ENCODE peak calls at places on chromosomes 11 and 22, in six cellular contexts. One of them, this sample, is unnamed.

GRCh38 chr11:102553835-102554282 is 23.3 kb upstream of the MMP7 start:
- DNase-seq in retina: no peak
- DNase-seq in stimulated activated CD4-positive, alpha-beta T cell treated with anti-CD3 and anti-CD28 coated beads, Interleukin-4, amount 100 ng/mL, for 48 hours: no peak
- DNase-seq in K562: no peak
- DNase-seq in lower lobe of right lung: no peak
- DNase-seq in kidney: no peak
- DNase-seq in this sample: no peak

GRCh38 chr11:126359431-126360048 is 4.1 kb downstream of the ST3GAL4 start:
- DNase-seq in retina: no peak
- DNase-seq in stimulated activated CD4-positive, alpha-beta T cell treated with anti-CD3 and anti-CD28 coated beads, Interleukin-4, amount 100 ng/mL, for 48 hours: no peak
- DNase-seq in K562: no peak
- DNase-seq in lower lobe of right lung: no peak
- DNase-seq in kidney: peak
- DNase-seq in this sample: no peak

GRCh38 chr11:88629496-88629895 is 292.0 kb upstream of the CTSC start:
- DNase-seq in retina: no peak
- DNase-seq in stimulated activated CD4-positive, alpha-beta T cell treated with anti-CD3 and anti-CD28 coated beads, Interleukin-4, amount 100 ng/mL, for 48 hours: no peak
- DNase-seq in K562: no peak
- DNase-seq in lower lobe of right lung: no peak
- DNase-seq in kidney: no peak
- DNase-seq in this sample: no peak

GRCh38 chr22:37254206-37254866 is 10.3 kb upstream of the RAC2 start:
- DNase-seq in retina: no peak
- DNase-seq in stimulated activated CD4-positive, alpha-beta T cell treated with anti-CD3 and anti-CD28 coated beads, Interleukin-4, amount 100 ng/mL, for 48 hours: no peak
- DNase-seq in K562: no peak
- DNase-seq in lower lobe of right lung: peak
- DNase-seq in kidney: no peak
- DNase-seq in this sample: no peak

GRCh38 chr11:85847436-85847835 is 7.7 kb upstream of the CCDC83 start:
- DNase-seq in retina: no peak
- DNase-seq in stimulated activated CD4-positive, alpha-beta T cell treated with anti-CD3 and anti-CD28 coated beads, Interleukin-4, amount 100 ng/mL, for 48 hours: no peak
- DNase-seq in K562: no peak
- DNase-seq in lower lobe of right lung: no peak
- DNase-seq in kidney: no peak
- DNase-seq in this sample: no peak

GRCh38 chr11:71316701-71317100 is 64.3 kb upstream of the SHANK2 start:
- DNase-seq in retina: no peak
- DNase-seq in stimulated activated CD4-positive, alpha-beta T cell treated with anti-CD3 and anti-CD28 coated beads, Interleukin-4, amount 100 ng/mL, for 48 hours: no peak
- DNase-seq in K562: no peak
- DNase-seq in lower lobe of right lung: no peak
- DNase-seq in kidney: no peak
- DNase-seq in this sample: no peak

GRCh38 chr11:8567597-8568198 is 26.3 kb downstream of the STK33 start:
- DNase-seq in retina: no peak
- DNase-seq in stimulated activated CD4-positive, alpha-beta T cell treated with anti-CD3 and anti-CD28 coated beads, Interleukin-4, amount 100 ng/mL, for 48 hours: no peak
- DNase-seq in K562: no peak
- DNase-seq in lower lobe of right lung: no peak
- DNase-seq in kidney: no peak
- DNase-seq in this sample: no peak

GRCh38 chr11:112453601-112454577 is 193.2 kb upstream of the PLET1 start:
- DNase-seq in retina: no peak
- DNase-seq in stimulated activated CD4-positive, alpha-beta T cell treated with anti-CD3 and anti-CD28 coated beads, Interleukin-4, amount 100 ng/mL, for 48 hours: peak
- DNase-seq in K562: peak
- DNase-seq in lower lobe of right lung: peak
- DNase-seq in kidney: no peak
- DNase-seq in this sample: no peak

GRCh38 chr11:47672283-47672730 is 29.9 kb upstream of the MTCH2 start:
- DNase-seq in retina: no peak
- DNase-seq in stimulated activated CD4-positive, alpha-beta T cell treated with anti-CD3 and anti-CD28 coated beads, Interleukin-4, amount 100 ng/mL, for 48 hours: no peak
- DNase-seq in K562: peak
- DNase-seq in lower lobe of right lung: no peak
- DNase-seq in kidney: no peak
- DNase-seq in this sample: no peak

GRCh38 chr11:95081412-95081811 is 8.2 kb upstream of the ENDOD1 start:
- DNase-seq in retina: no peak
- DNase-seq in stimulated activated CD4-positive, alpha-beta T cell treated with anti-CD3 and anti-CD28 coated beads, Interleukin-4, amount 100 ng/mL, for 48 hours: no peak
- DNase-seq in K562: no peak
- DNase-seq in lower lobe of right lung: no peak
- DNase-seq in kidney: peak
- DNase-seq in this sample: no peak

GRCh38 chr11:33191456-33191855 is 30.2 kb upstream of the CSTF3 start:
- DNase-seq in retina: no peak
- DNase-seq in stimulated activated CD4-positive, alpha-beta T cell treated with anti-CD3 and anti-CD28 coated beads, Interleukin-4, amount 100 ng/mL, for 48 hours: no peak
- DNase-seq in K562: no peak
- DNase-seq in lower lobe of right lung: no peak
- DNase-seq in kidney: no peak
- DNase-seq in this sample: no peak

GRCh38 chr22:42299586-42300285 is 29.3 kb upstream of the TCF20 start:
- DNase-seq in retina: peak
- DNase-seq in stimulated activated CD4-positive, alpha-beta T cell treated with anti-CD3 and anti-CD28 coated beads, Interleukin-4, amount 100 ng/mL, for 48 hours: no peak
- DNase-seq in K562: peak
- DNase-seq in lower lobe of right lung: no peak
- DNase-seq in kidney: no peak
- DNase-seq in this sample: no peak

GRCh38 chr22:48578138-48579034 is 1249.3 kb downstream of the BRD1 start:
- DNase-seq in retina: no peak
- DNase-seq in stimulated activated CD4-positive, alpha-beta T cell treated with anti-CD3 and anti-CD28 coated beads, Interleukin-4, amount 100 ng/mL, for 48 hours: no peak
- DNase-seq in K562: no peak
- DNase-seq in lower lobe of right lung: peak
- DNase-seq in kidney: peak
- DNase-seq in this sample: no peak

GRCh38 chr11:113873241-113873626 is 2.1 kb downstream of the USP28 start:
- DNase-seq in retina: no peak
- DNase-seq in stimulated activated CD4-positive, alpha-beta T cell treated with anti-CD3 and anti-CD28 coated beads, Interleukin-4, amount 100 ng/mL, for 48 hours: no peak
- DNase-seq in K562: no peak
- DNase-seq in lower lobe of right lung: no peak
- DNase-seq in kidney: no peak
- DNase-seq in this sample: no peak

GRCh38 chr11:45852018-45852711 is 4.9 kb downstream of the CRY2 start:
- DNase-seq in retina: no peak
- DNase-seq in stimulated activated CD4-positive, alpha-beta T cell treated with anti-CD3 and anti-CD28 coated beads, Interleukin-4, amount 100 ng/mL, for 48 hours: no peak
- DNase-seq in K562: no peak
- DNase-seq in lower lobe of right lung: no peak
- DNase-seq in kidney: no peak
- DNase-seq in this sample: no peak

GRCh38 chr11:65116370-65117205 is 913 bp downstream of the ZNHIT2 start:
- DNase-seq in retina: no peak
- DNase-seq in stimulated activated CD4-positive, alpha-beta T cell treated with anti-CD3 and anti-CD28 coated beads, Interleukin-4, amount 100 ng/mL, for 48 hours: no peak
- DNase-seq in K562: no peak
- DNase-seq in lower lobe of right lung: peak
- DNase-seq in kidney: peak
- DNase-seq in this sample: no peak

GRCh38 chr22:43110444-43110926 is at the start of gene BIK:
- DNase-seq in retina: no peak
- DNase-seq in stimulated activated CD4-positive, alpha-beta T cell treated with anti-CD3 and anti-CD28 coated beads, Interleukin-4, amount 100 ng/mL, for 48 hours: no peak
- DNase-seq in K562: peak
- DNase-seq in lower lobe of right lung: peak
- DNase-seq in kidney: peak
- DNase-seq in this sample: peak

GRCh38 chr11:134702827-134703226 is 290.8 kb upstream of the B3GAT1 start:
- DNase-seq in retina: no peak
- DNase-seq in stimulated activated CD4-positive, alpha-beta T cell treated with anti-CD3 and anti-CD28 coated beads, Interleukin-4, amount 100 ng/mL, for 48 hours: no peak
- DNase-seq in K562: no peak
- DNase-seq in lower lobe of right lung: no peak
- DNase-seq in kidney: no peak
- DNase-seq in this sample: no peak

GRCh38 chr11:40998888-40999287 is 460.6 kb downstream of the LRRC4C start:
- DNase-seq in retina: peak
- DNase-seq in stimulated activated CD4-positive, alpha-beta T cell treated with anti-CD3 and anti-CD28 coated beads, Interleukin-4, amount 100 ng/mL, for 48 hours: no peak
- DNase-seq in K562: no peak
- DNase-seq in lower lobe of right lung: no peak
- DNase-seq in kidney: no peak
- DNase-seq in this sample: no peak

GRCh38 chr11:2929880-2930704 is 872 bp upstream of the PHLDA2 start:
- DNase-seq in retina: no peak
- DNase-seq in stimulated activated CD4-positive, alpha-beta T cell treated with anti-CD3 and anti-CD28 coated beads, Interleukin-4, amount 100 ng/mL, for 48 hours: peak
- DNase-seq in K562: peak
- DNase-seq in lower lobe of right lung: peak
- DNase-seq in kidney: peak
- DNase-seq in this sample: peak

GRCh38 chr22:19874307-19875060 is 19.8 kb upstream of the GNB1L start:
- DNase-seq in retina: peak
- DNase-seq in stimulated activated CD4-positive, alpha-beta T cell treated with anti-CD3 and anti-CD28 coated beads, Interleukin-4, amount 100 ng/mL, for 48 hours: no peak
- DNase-seq in K562: no peak
- DNase-seq in lower lobe of right lung: peak
- DNase-seq in kidney: peak
- DNase-seq in this sample: no peak

GRCh38 chr11:27464155-27464759 is 8.3 kb downstream of the LGR4 start:
- DNase-seq in retina: no peak
- DNase-seq in stimulated activated CD4-positive, alpha-beta T cell treated with anti-CD3 and anti-CD28 coated beads, Interleukin-4, amount 100 ng/mL, for 48 hours: no peak
- DNase-seq in K562: peak
- DNase-seq in lower lobe of right lung: no peak
- DNase-seq in kidney: no peak
- DNase-seq in this sample: no peak

GRCh38 chr11:88146106-88146505 is 29.1 kb downstream of the RAB38 start:
- DNase-seq in retina: no peak
- DNase-seq in stimulated activated CD4-positive, alpha-beta T cell treated with anti-CD3 and anti-CD28 coated beads, Interleukin-4, amount 100 ng/mL, for 48 hours: no peak
- DNase-seq in K562: no peak
- DNase-seq in lower lobe of right lung: no peak
- DNase-seq in kidney: no peak
- DNase-seq in this sample: no peak